ENCODE peak calls at places on chromosomes 4 and X, in eight cellular contexts. C is tibial nerve, H is psoas muscle, N is fibroblast of lung, F is aorta, I is cardiac muscle cell, Q is left ventricle myocardium inferior, T is adrenal gland. S is an unnamed sample. For H3K27me3, H3K36me3 and H3K4me1, the result is how much of the 10 kb centered on the place peaks cover.

GRCh38 chr4:152773953-152774352 is 5.6 kb downstream of the TIGD4 start:
- DNase-seq in C (no peak), H (no peak), N (no peak), F (no peak), I (no peak), Q (no peak), T (no peak), S (no peak)

GRCh38 chr4:158159054-158159717 is 13.6 kb downstream of the GASK1B start:
- DNase-seq in C (no peak), H (no peak), N (peak), F (no peak), I (peak), Q (no peak), T (no peak), S (peak)

GRCh38 chrX:386239-386767 is 404 bp downstream of the PPP2R3B start:
- DNase-seq in C (no peak), H (no peak), N (no peak), F (peak), I (no peak), Q (no peak), T (peak), S (no peak)

GRCh38 chr4:37767546-37767945 is 58.9 kb upstream of the PGM2 start:
- DNase-seq in C (peak), H (peak), N (peak), F (peak), I (peak), Q (peak), T (peak), S (no peak)

GRCh38 chrX:57906790-57907189 is 3.5 kb downstream of the ZXDA start:
- DNase-seq in C (no peak), H (no peak), N (peak), F (no peak), I (peak), Q (no peak), T (no peak), S (no peak)

GRCh38 chr4:165751882-165752281 is 121.2 kb upstream of the TLL1 start:
- DNase-seq in C (no peak), H (no peak), N (no peak), F (no peak), I (no peak), Q (no peak), T (no peak), S (no peak)

GRCh38 chr4:15682340-15682725 is 706 bp downstream of the FAM200B start:
- DNase-seq in C (no peak), H (no peak), N (no peak), F (no peak), I (peak), Q (no peak), T (no peak), S (no peak)

GRCh38 chrX:70253377-70254062 is 6.5 kb downstream of the P2RY4 start:
- DNase-seq in C (no peak), H (no peak), N (no peak), F (no peak), I (no peak), Q (no peak), T (no peak), S (no peak)

GRCh38 chr4:89836031-89836777 is 757 bp downstream of the SNCA start:
- DNase-seq in C (no peak), H (no peak), N (no peak), F (no peak), I (peak), Q (no peak), T (no peak), S (no peak)
- H3K27me3 ChIP-seq in C (under half), H (under half), N (under half), F (under half), I (under half), Q (half or more), T (under half), S (under half)

GRCh38 chr4:87088188-87088587 is 132.2 kb downstream of the KLHL8 start:
- DNase-seq in C (no peak), H (no peak), N (no peak), F (no peak), I (no peak), Q (no peak), T (no peak), S (no peak)
- H3K36me3 ChIP-seq in C (under half), H (under half), N (under half), F (under half), I (under half), Q (under half), T (under half), S (under half)

DNA sequence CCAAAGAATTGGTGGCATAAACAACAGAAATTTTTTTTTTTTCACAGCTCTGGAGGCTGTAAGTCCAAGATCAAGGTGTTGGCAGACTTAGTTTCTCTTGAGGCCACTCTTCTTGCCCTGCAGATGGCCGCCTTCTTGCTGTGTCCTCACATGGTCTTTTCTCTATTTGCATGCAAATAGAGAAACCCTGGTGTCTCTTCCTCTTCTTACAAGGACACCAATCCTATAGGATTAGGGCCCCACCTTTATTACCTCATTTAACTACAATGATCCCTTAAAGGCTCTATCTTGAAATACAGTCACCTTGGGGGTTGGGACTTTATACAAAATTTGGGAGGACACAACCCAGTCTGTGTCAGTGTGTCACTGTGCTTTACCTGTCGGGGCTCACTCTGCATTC is 175.4 kb upstream of the PGRMC2 start:
- DNase-seq in C (no peak), H (no peak), N (no peak), F (no peak), I (no peak), Q (no peak), T (no peak), S (no peak)
- H3K4me1 ChIP-seq in C (under half), H (under half), N (under half), F (under half), I (under half), Q (under half), T (under half), S (under half)

GRCh38 chr4:3769642-3770184 is 3.5 kb downstream of the ADRA2C start:
- DNase-seq in C (no peak), H (peak), N (no peak), F (no peak), I (no peak), Q (no peak), T (no peak), S (no peak)
- H3K27me3 ChIP-seq in C (under half), H (half or more), N (under half), F (under half), I (under half), Q (half or more), T (under half), S (under half)

DNA sequence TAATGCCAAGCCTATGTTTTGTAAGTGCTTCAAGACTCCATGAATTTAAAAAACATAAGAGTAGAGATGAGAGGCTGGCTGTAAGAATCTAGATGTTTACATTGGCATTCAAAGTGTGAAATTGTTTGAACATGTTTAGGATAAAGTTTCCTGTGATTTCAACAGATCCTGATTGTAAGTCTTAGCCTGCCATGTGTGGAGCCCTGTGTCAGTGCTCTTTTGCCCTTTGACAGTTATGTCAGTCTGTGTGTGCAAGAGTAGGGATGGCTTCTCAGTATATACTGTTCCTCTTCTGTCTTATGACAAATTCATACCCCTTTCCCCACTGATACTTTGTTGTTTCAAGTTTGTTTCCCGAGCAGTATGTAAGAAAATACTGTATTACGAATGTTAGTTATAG is 68.2 kb downstream of the USP9X start:
- DNase-seq in C (no peak), H (no peak), N (peak), F (no peak), I (peak), Q (no peak), T (no peak), S (no peak)
- H3K36me3 ChIP-seq in C (under half), H (under half), N (under half), F (under half), I (half or more), Q (half or more), T (under half), S (under half)

DNA sequence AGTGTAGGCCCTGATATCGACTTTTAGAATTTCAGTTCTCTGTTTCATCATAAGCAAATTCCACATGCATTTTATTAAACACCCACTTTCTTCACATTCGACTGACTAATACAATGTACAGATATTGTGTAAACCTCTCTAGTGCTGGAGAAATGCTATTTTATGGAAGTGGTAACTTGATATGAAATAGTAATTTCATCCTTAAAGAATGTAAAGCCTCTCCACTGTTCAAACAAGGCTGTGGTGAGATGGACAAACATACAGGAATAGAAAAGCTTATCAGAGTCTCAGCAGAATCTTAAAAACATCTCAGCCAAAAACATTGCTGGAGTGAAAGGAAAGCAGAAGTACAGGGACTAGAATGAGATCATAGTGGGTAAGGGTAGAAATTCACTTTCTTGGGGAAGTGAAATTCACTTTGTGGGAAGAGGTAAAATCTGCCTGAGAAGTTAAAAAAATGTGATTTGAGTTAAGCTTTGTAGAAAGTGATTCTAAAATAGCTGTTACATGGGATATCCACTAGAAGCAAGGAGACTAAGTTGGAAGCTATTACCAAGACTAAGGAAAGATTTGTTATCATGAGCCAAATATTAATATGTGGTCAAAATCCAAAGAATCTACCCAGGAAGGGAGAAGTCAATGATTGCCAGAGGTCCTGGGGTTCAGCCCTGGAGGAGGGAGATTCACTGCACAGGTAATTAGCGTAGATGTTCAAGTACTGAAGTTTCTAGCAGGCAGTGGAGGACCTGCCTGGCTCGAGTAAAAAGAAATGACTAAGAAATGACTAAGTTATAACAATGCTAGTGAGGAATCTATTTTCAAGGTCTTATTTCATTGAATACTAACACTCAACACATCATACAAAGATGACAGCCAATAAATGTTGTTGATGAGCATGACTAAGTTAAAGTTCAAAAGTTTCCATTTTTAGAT is 398.2 kb upstream of the FAM47C start:
- DNase-seq in C (no peak), H (no peak), N (peak), F (no peak), I (no peak), Q (no peak), T (no peak), S (no peak)
- H3K4me1 ChIP-seq in C (under half), H (under half), N (under half), F (under half), I (under half), Q (under half), T (under half), S (under half)